ENCODE peak calls at places on chromosomes 4 and X, in six cellular contexts. One of them, this sample, is unnamed.
A peak's percentile ranks its signal among the peaks of the same experiment; 100 is the strongest.

GRCh38 chrX:80792205-80792604 is 17.5 kb downstream of the BRWD3 start:
- DNase-seq in transverse colon: no peak
- DNase-seq in A549: no peak
- DNase-seq in activated CD4-positive, alpha-beta T cell treated with anti-CD3 and anti-CD28 coated beads, Interleukin-2, amount 10 ng/mL, durations not matched to agents 7 days and 5 days: no peak
- DNase-seq in NCI-H187 treated with DMSO at 0.1 percent for 48 hours: no peak
- DNase-seq in stimulated activated CD4-positive, alpha-beta T cell treated with anti-CD3 and anti-CD28 coated beads, Interleukin-1b, Interleukin-23, amount 100 ng/mL, for 1 hour: no peak
- DNase-seq in this sample: no peak

GRCh38 chr4:129545599-129546278 is 449.8 kb downstream of the C4orf33 start:
- DNase-seq in A549: no peak
- DNase-seq in NCI-H187 treated with DMSO at 0.1 percent for 48 hours: no peak
- DNase-seq in stimulated activated CD4-positive, alpha-beta T cell treated with anti-CD3 and anti-CD28 coated beads, Interleukin-1b, Interleukin-23, amount 100 ng/mL, for 1 hour: no peak
- DNase-seq in transverse colon: peak; percentile 31
- DNase-seq in activated CD4-positive, alpha-beta T cell treated with anti-CD3 and anti-CD28 coated beads, Interleukin-2, amount 10 ng/mL, durations not matched to agents 7 days and 5 days: no peak
- DNase-seq in this sample: no peak

GRCh38 chr4:19982556-19982955 is 269.1 kb upstream of the SLIT2 start:
- DNase-seq in activated CD4-positive, alpha-beta T cell treated with anti-CD3 and anti-CD28 coated beads, Interleukin-2, amount 10 ng/mL, durations not matched to agents 7 days and 5 days: no peak
- DNase-seq in transverse colon: no peak
- DNase-seq in NCI-H187 treated with DMSO at 0.1 percent for 48 hours: no peak
- DNase-seq in stimulated activated CD4-positive, alpha-beta T cell treated with anti-CD3 and anti-CD28 coated beads, Interleukin-1b, Interleukin-23, amount 100 ng/mL, for 1 hour: no peak
- DNase-seq in A549: no peak
- DNase-seq in this sample: no peak

GRCh38 chr4:10082459-10083272 is 33.9 kb downstream of the WDR1 start:
- DNase-seq in transverse colon: peak; percentile 3
- DNase-seq in A549: no peak
- DNase-seq in activated CD4-positive, alpha-beta T cell treated with anti-CD3 and anti-CD28 coated beads, Interleukin-2, amount 10 ng/mL, durations not matched to agents 7 days and 5 days: no peak
- DNase-seq in NCI-H187 treated with DMSO at 0.1 percent for 48 hours: no peak
- DNase-seq in stimulated activated CD4-positive, alpha-beta T cell treated with anti-CD3 and anti-CD28 coated beads, Interleukin-1b, Interleukin-23, amount 100 ng/mL, for 1 hour: no peak
- DNase-seq in this sample: no peak

GRCh38 chr4:40720931-40721330 is 28.8 kb upstream of the NSUN7 start:
- DNase-seq in activated CD4-positive, alpha-beta T cell treated with anti-CD3 and anti-CD28 coated beads, Interleukin-2, amount 10 ng/mL, durations not matched to agents 7 days and 5 days: no peak
- DNase-seq in A549: no peak
- DNase-seq in stimulated activated CD4-positive, alpha-beta T cell treated with anti-CD3 and anti-CD28 coated beads, Interleukin-1b, Interleukin-23, amount 100 ng/mL, for 1 hour: no peak
- DNase-seq in NCI-H187 treated with DMSO at 0.1 percent for 48 hours: no peak
- DNase-seq in transverse colon: no peak
- DNase-seq in this sample: no peak

GRCh38 chrX:9456250-9457074 is 8.4 kb upstream of the TBL1X start:
- DNase-seq in activated CD4-positive, alpha-beta T cell treated with anti-CD3 and anti-CD28 coated beads, Interleukin-2, amount 10 ng/mL, durations not matched to agents 7 days and 5 days: peak; percentile 58
- DNase-seq in NCI-H187 treated with DMSO at 0.1 percent for 48 hours: no peak
- DNase-seq in A549: no peak
- DNase-seq in stimulated activated CD4-positive, alpha-beta T cell treated with anti-CD3 and anti-CD28 coated beads, Interleukin-1b, Interleukin-23, amount 100 ng/mL, for 1 hour: no peak
- DNase-seq in transverse colon: no peak
- DNase-seq in this sample: peak; percentile 54

GRCh38 chr4:151745727-151746231 is 15.0 kb downstream of the GATB start:
- DNase-seq in NCI-H187 treated with DMSO at 0.1 percent for 48 hours: no peak
- DNase-seq in transverse colon: no peak
- DNase-seq in A549: no peak
- DNase-seq in activated CD4-positive, alpha-beta T cell treated with anti-CD3 and anti-CD28 coated beads, Interleukin-2, amount 10 ng/mL, durations not matched to agents 7 days and 5 days: no peak
- DNase-seq in stimulated activated CD4-positive, alpha-beta T cell treated with anti-CD3 and anti-CD28 coated beads, Interleukin-1b, Interleukin-23, amount 100 ng/mL, for 1 hour: no peak
- DNase-seq in this sample: no peak

GRCh38 chr4:51884055-51884454 is 41.1 kb downstream of the DCUN1D4 start:
- DNase-seq in NCI-H187 treated with DMSO at 0.1 percent for 48 hours: no peak
- DNase-seq in A549: no peak
- DNase-seq in stimulated activated CD4-positive, alpha-beta T cell treated with anti-CD3 and anti-CD28 coated beads, Interleukin-1b, Interleukin-23, amount 100 ng/mL, for 1 hour: no peak
- DNase-seq in transverse colon: no peak
- DNase-seq in activated CD4-positive, alpha-beta T cell treated with anti-CD3 and anti-CD28 coated beads, Interleukin-2, amount 10 ng/mL, durations not matched to agents 7 days and 5 days: no peak
- DNase-seq in this sample: no peak

GRCh38 chrX:69179380-69179911 is 14.2 kb upstream of the PJA1 start:
- DNase-seq in transverse colon: no peak
- DNase-seq in A549: no peak
- DNase-seq in activated CD4-positive, alpha-beta T cell treated with anti-CD3 and anti-CD28 coated beads, Interleukin-2, amount 10 ng/mL, durations not matched to agents 7 days and 5 days: no peak
- DNase-seq in NCI-H187 treated with DMSO at 0.1 percent for 48 hours: peak; percentile 31
- DNase-seq in stimulated activated CD4-positive, alpha-beta T cell treated with anti-CD3 and anti-CD28 coated beads, Interleukin-1b, Interleukin-23, amount 100 ng/mL, for 1 hour: no peak
- DNase-seq in this sample: no peak